ENCODE peak calls at places on chromosomes 4 and X, in ten cellular contexts. One of them, this sample, is unnamed.

GRCh38 chrX:9533611-9534010 is 68.8 kb downstream of the TBL1X start:
- DNase-seq in PC-3: no peak
- DNase-seq in tibial nerve: no peak
- DNase-seq in cardiac muscle cell: no peak
- DNase-seq in ascending aorta: no peak
- DNase-seq in Panc1: no peak
- DNase-seq in colonic mucosa: no peak
- DNase-seq in upper lobe of right lung: no peak
- DNase-seq in thoracic aorta: no peak
- DNase-seq in lower lobe of right lung: no peak
- DNase-seq in this sample: no peak

GRCh38 chr4:2281575-2282343 is 19.9 kb upstream of the MXD4 start:
- DNase-seq in tibial nerve: no peak
- DNase-seq in Panc1: no peak
- DNase-seq in ascending aorta: no peak
- DNase-seq in PC-3: no peak
- DNase-seq in thoracic aorta: no peak
- DNase-seq in upper lobe of right lung: no peak
- DNase-seq in colonic mucosa: no peak
- DNase-seq in lower lobe of right lung: no peak
- DNase-seq in cardiac muscle cell: no peak
- DNase-seq in this sample: no peak

GRCh38 chrX:31006027-31006426 is 65.8 kb downstream of the FTHL17 start:
- DNase-seq in thoracic aorta: no peak
- DNase-seq in cardiac muscle cell: no peak
- DNase-seq in lower lobe of right lung: no peak
- DNase-seq in Panc1: no peak
- DNase-seq in ascending aorta: no peak
- DNase-seq in upper lobe of right lung: no peak
- DNase-seq in colonic mucosa: no peak
- DNase-seq in PC-3: no peak
- DNase-seq in tibial nerve: no peak
- DNase-seq in this sample: no peak

GRCh38 chr4:186666750-186667149 is 56.9 kb downstream of the FAT1 start:
- DNase-seq in tibial nerve: no peak
- DNase-seq in PC-3: peak; percentile 63
- DNase-seq in lower lobe of right lung: no peak
- DNase-seq in upper lobe of right lung: no peak
- DNase-seq in colonic mucosa: no peak
- DNase-seq in ascending aorta: no peak
- DNase-seq in thoracic aorta: no peak
- DNase-seq in Panc1: no peak
- DNase-seq in cardiac muscle cell: no peak
- DNase-seq in this sample: no peak

GRCh38 chrX:39195156-39195555 is 393.9 kb downstream of the MID1IP1 start:
- DNase-seq in tibial nerve: no peak
- DNase-seq in lower lobe of right lung: no peak
- DNase-seq in upper lobe of right lung: no peak
- DNase-seq in ascending aorta: no peak
- DNase-seq in PC-3: no peak
- DNase-seq in colonic mucosa: no peak
- DNase-seq in cardiac muscle cell: no peak
- DNase-seq in Panc1: no peak
- DNase-seq in thoracic aorta: no peak
- DNase-seq in this sample: no peak

GRCh38 chr4:116027311-116027710 is 913.9 kb upstream of the NDST4 start:
- DNase-seq in lower lobe of right lung: no peak
- DNase-seq in colonic mucosa: no peak
- DNase-seq in thoracic aorta: no peak
- DNase-seq in tibial nerve: no peak
- DNase-seq in upper lobe of right lung: no peak
- DNase-seq in Panc1: no peak
- DNase-seq in ascending aorta: no peak
- DNase-seq in cardiac muscle cell: no peak
- DNase-seq in PC-3: peak; percentile 20
- DNase-seq in this sample: no peak

GRCh38 chr4:106268731-106269272 is 47.2 kb downstream of the TBCK start:
- DNase-seq in ascending aorta: no peak
- DNase-seq in Panc1: no peak
- DNase-seq in thoracic aorta: no peak
- DNase-seq in upper lobe of right lung: no peak
- DNase-seq in tibial nerve: no peak
- DNase-seq in PC-3: no peak
- DNase-seq in cardiac muscle cell: peak; percentile 32
- DNase-seq in lower lobe of right lung: no peak
- DNase-seq in colonic mucosa: no peak
- DNase-seq in this sample: no peak

GRCh38 chr4:122666527-122667245 is 45.8 kb upstream of the IL21 start:
- DNase-seq in colonic mucosa: no peak
- DNase-seq in PC-3: peak; percentile 82
- DNase-seq in upper lobe of right lung: no peak
- DNase-seq in tibial nerve: no peak
- DNase-seq in lower lobe of right lung: no peak
- DNase-seq in thoracic aorta: no peak
- DNase-seq in Panc1: peak; percentile 10
- DNase-seq in ascending aorta: no peak
- DNase-seq in cardiac muscle cell: peak; percentile 89
- DNase-seq in this sample: no peak

GRCh38 chrX:63784902-63785692 is at the start of gene ARHGEF9:
- DNase-seq in tibial nerve: peak; percentile 4
- DNase-seq in Panc1: no peak
- DNase-seq in thoracic aorta: no peak
- DNase-seq in PC-3: no peak
- DNase-seq in upper lobe of right lung: no peak
- DNase-seq in cardiac muscle cell: peak; percentile 8
- DNase-seq in ascending aorta: no peak
- DNase-seq in colonic mucosa: peak; percentile 31
- DNase-seq in lower lobe of right lung: no peak
- DNase-seq in this sample: peak; percentile 18

GRCh38 chr4:4395849-4396627 is 9.1 kb downstream of the NSG1 start:
- DNase-seq in upper lobe of right lung: no peak
- DNase-seq in thoracic aorta: no peak
- DNase-seq in colonic mucosa: no peak
- DNase-seq in Panc1: no peak
- DNase-seq in tibial nerve: no peak
- DNase-seq in PC-3: no peak
- DNase-seq in cardiac muscle cell: peak; percentile 47
- DNase-seq in lower lobe of right lung: peak; percentile 31
- DNase-seq in ascending aorta: no peak
- DNase-seq in this sample: no peak

DNA sequence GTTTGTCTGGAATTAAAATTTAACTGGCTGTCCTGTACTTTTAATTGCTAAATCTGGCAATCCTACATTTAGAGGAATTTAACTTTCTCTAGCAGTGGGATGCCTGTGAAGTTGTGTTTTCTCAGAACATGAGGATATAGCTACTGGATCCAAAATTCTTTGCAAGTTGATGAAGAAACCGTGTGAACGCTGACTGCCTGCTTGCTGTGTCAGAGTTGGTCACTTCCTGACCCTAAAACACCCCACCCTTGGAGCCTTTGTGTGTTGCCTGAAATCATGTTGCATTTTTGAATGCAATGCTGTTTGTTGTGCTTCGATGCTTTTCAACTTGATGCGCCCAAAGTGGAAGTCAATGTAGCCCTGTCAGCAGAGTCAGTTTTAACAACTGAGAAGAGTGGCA is 211.2 kb downstream of the ANK2 start:
- DNase-seq in upper lobe of right lung: no peak
- DNase-seq in PC-3: no peak
- DNase-seq in ascending aorta: no peak
- DNase-seq in colonic mucosa: no peak
- DNase-seq in cardiac muscle cell: no peak
- DNase-seq in thoracic aorta: no peak
- DNase-seq in Panc1: no peak
- DNase-seq in lower lobe of right lung: no peak
- DNase-seq in tibial nerve: no peak
- DNase-seq in this sample: no peak
- TF ChIP-seq CTCF in upper lobe of right lung: no peak
- TF ChIP-seq CTCF in PC-3: no peak
- TF ChIP-seq CTCF in ascending aorta: no peak
- TF ChIP-seq CTCF in colonic mucosa: no peak
- TF ChIP-seq CTCF in cardiac muscle cell: no peak
- TF ChIP-seq CTCF in thoracic aorta: no peak
- TF ChIP-seq CTCF in Panc1: no peak
- TF ChIP-seq CTCF in lower lobe of right lung: no peak
- TF ChIP-seq CTCF in tibial nerve: no peak
- TF ChIP-seq CTCF in this sample: no peak

GRCh38 chr4:8558080-8558960 is 21.9 kb upstream of the GPR78 start:
- DNase-seq in cardiac muscle cell: peak; percentile 9
- DNase-seq in lower lobe of right lung: no peak
- DNase-seq in thoracic aorta: no peak
- DNase-seq in colonic mucosa: no peak
- DNase-seq in upper lobe of right lung: peak; percentile 43
- DNase-seq in Panc1: no peak
- DNase-seq in PC-3: peak; percentile 68
- DNase-seq in tibial nerve: no peak
- DNase-seq in ascending aorta: no peak
- DNase-seq in this sample: no peak

GRCh38 chr4:8557151-8558076 is 22.8 kb upstream of the GPR78 start:
- DNase-seq in lower lobe of right lung: no peak
- DNase-seq in Panc1: no peak
- DNase-seq in tibial nerve: no peak
- DNase-seq in PC-3: no peak
- DNase-seq in thoracic aorta: no peak
- DNase-seq in colonic mucosa: no peak
- DNase-seq in upper lobe of right lung: peak; percentile 50
- DNase-seq in ascending aorta: no peak
- DNase-seq in cardiac muscle cell: no peak
- DNase-seq in this sample: no peak

GRCh38 chr4:8555716-8556115 is 24.5 kb upstream of the GPR78 start:
- DNase-seq in thoracic aorta: no peak
- DNase-seq in Panc1: no peak
- DNase-seq in upper lobe of right lung: peak; percentile 18
- DNase-seq in ascending aorta: no peak
- DNase-seq in cardiac muscle cell: no peak
- DNase-seq in PC-3: no peak
- DNase-seq in colonic mucosa: no peak
- DNase-seq in lower lobe of right lung: no peak
- DNase-seq in tibial nerve: no peak
- DNase-seq in this sample: no peak

GRCh38 chr4:8554555-8555100 is 25.6 kb upstream of the GPR78 start:
- DNase-seq in thoracic aorta: no peak
- DNase-seq in cardiac muscle cell: no peak
- DNase-seq in Panc1: no peak
- DNase-seq in PC-3: no peak
- DNase-seq in tibial nerve: no peak
- DNase-seq in ascending aorta: no peak
- DNase-seq in lower lobe of right lung: no peak
- DNase-seq in colonic mucosa: no peak
- DNase-seq in upper lobe of right lung: peak; percentile 31
- DNase-seq in this sample: no peak

DNA sequence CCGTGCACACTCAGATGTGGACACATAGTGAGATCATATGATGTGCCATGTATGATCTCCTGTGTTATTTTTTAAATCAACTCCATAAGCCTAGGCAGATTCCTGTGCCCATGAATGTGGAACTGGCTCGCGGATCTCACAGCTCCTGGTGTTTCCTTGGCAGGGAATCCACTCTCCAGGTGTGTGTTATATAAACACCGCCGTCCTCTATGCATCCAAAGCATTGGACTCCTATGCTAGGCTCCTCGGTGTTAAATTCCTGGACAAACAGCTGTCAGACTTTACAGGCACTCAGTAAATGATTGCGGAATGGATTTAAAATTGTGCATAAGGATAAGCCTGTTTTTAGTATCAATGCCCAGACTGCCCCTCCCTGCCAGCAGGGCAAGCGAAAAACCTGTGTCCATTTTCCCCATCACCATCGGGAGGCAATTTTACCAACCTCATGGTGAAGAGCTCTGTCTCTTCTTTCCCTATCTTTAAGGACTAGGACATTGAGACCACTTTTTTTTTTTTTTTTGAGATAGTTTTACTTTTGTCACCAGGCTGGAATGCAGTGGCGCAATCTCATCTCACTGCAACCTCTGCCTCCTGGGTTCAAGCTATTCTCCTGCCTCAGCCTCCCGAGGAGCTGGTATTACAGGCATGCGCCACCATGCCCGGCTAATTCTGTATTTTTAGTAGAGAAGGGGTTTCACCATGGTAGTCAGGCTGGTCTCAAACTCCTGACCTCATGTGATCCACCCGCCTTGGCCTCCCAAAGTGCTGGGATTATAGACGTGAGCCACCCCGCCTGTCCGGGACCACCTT is 23.6 kb upstream of the GPR78 start:
- DNase-seq in PC-3: no peak
- DNase-seq in upper lobe of right lung: peak; percentile 25
- DNase-seq in Panc1: no peak
- DNase-seq in lower lobe of right lung: no peak
- DNase-seq in colonic mucosa: no peak
- DNase-seq in ascending aorta: no peak
- DNase-seq in tibial nerve: no peak
- DNase-seq in cardiac muscle cell: peak; percentile 19
- DNase-seq in thoracic aorta: no peak
- DNase-seq in this sample: no peak
- H3K27ac ChIP-seq in PC-3: no peak overlapping the region
- H3K27ac ChIP-seq in upper lobe of right lung: no peak overlapping the region
- H3K27ac ChIP-seq in Panc1: no peak overlapping the region
- H3K27ac ChIP-seq in lower lobe of right lung: no peak overlapping the region
- H3K27ac ChIP-seq in colonic mucosa: no peak overlapping the region
- H3K27ac ChIP-seq in ascending aorta: no peak overlapping the region
- H3K27ac ChIP-seq in tibial nerve: no peak overlapping the region
- H3K27ac ChIP-seq in cardiac muscle cell: no peak overlapping the region
- H3K27ac ChIP-seq in thoracic aorta: no peak overlapping the region
- H3K27ac ChIP-seq in this sample: no peak overlapping the region

DNA sequence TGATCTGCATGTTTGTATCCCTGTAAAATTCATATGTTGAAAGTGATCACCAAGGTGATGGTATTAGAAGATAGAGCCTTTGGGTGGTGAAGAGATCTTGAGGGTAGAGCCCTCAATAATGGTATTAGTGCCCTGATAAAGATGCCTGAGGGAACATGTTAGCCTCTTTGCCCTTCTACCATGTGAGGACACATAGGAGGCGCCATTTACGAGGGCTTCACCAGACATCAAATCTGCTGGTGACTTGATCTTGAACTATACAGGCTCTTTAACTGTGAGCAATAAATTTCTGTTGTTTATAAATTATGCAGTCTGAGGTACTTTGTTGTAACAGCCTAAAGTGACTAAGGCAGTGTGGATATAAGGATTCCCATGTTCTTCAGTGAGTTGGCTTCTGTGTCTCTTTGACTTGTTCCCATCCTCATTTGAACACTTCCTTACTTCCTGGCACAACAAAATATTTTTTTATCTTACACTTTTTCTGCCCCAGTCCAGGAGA is 11.8 kb downstream of the MOB1B start:
- DNase-seq in tibial nerve: no peak
- DNase-seq in Panc1: no peak
- DNase-seq in upper lobe of right lung: no peak
- DNase-seq in lower lobe of right lung: no peak
- DNase-seq in ascending aorta: no peak
- DNase-seq in colonic mucosa: no peak
- DNase-seq in PC-3: peak; percentile 22
- DNase-seq in cardiac muscle cell: no peak
- DNase-seq in thoracic aorta: no peak
- DNase-seq in this sample: no peak
- TF ChIP-seq CTCF in tibial nerve: no peak
- TF ChIP-seq CTCF in Panc1: no peak
- TF ChIP-seq CTCF in upper lobe of right lung: no peak
- TF ChIP-seq CTCF in lower lobe of right lung: no peak
- TF ChIP-seq CTCF in ascending aorta: no peak
- TF ChIP-seq CTCF in colonic mucosa: no peak
- TF ChIP-seq CTCF in PC-3: peak; percentile 39
- TF ChIP-seq CTCF in cardiac muscle cell: no peak
- TF ChIP-seq CTCF in thoracic aorta: no peak
- TF ChIP-seq CTCF in this sample: no peak

GRCh38 chrX:123169247-123169901 is 14.7 kb upstream of the GRIA3 start:
- DNase-seq in tibial nerve: no peak
- DNase-seq in Panc1: no peak
- DNase-seq in upper lobe of right lung: no peak
- DNase-seq in lower lobe of right lung: no peak
- DNase-seq in thoracic aorta: no peak
- DNase-seq in cardiac muscle cell: no peak
- DNase-seq in PC-3: peak; percentile 69
- DNase-seq in ascending aorta: no peak
- DNase-seq in colonic mucosa: no peak
- DNase-seq in this sample: no peak
- H3K27ac ChIP-seq in tibial nerve: no peak overlapping the region
- H3K27ac ChIP-seq in Panc1: no peak overlapping the region
- H3K27ac ChIP-seq in upper lobe of right lung: no peak overlapping the region
- H3K27ac ChIP-seq in lower lobe of right lung: no peak overlapping the region
- H3K27ac ChIP-seq in thoracic aorta: no peak overlapping the region
- H3K27ac ChIP-seq in cardiac muscle cell: no peak overlapping the region
- H3K27ac ChIP-seq in PC-3: peak overlapping the region; percentile 72
- H3K27ac ChIP-seq in ascending aorta: no peak overlapping the region
- H3K27ac ChIP-seq in colonic mucosa: no peak overlapping the region
- H3K27ac ChIP-seq in this sample: no peak overlapping the region

This sample was measured in testis.